ENCODE peak calls at places on chromosomes 1 and 21, in seven cellular contexts. Z, E, A, U, C, V and H are unnamed samples.

GRCh38 chr1:86068841-86069756 is 87.5 kb downstream of the COL24A1 start:
- DNase-seq in E (no peak), A (no peak), Z (no peak), C (no peak), U (no peak), V (no peak), H (no peak)

GRCh38 chr1:53127546-53127945 is 14.9 kb downstream of the SLC1A7 start:
- DNase-seq in E (no peak), V (no peak), A (no peak), U (no peak), Z (no peak), C (no peak), H (no peak)

GRCh38 chr1:91507330-91507729 is 6.7 kb downstream of the CDC7 start:
- DNase-seq in C (no peak), Z (no peak), E (no peak), V (peak; percentile 23), A (no peak), U (no peak), H (no peak)

GRCh38 chr1:187725216-187725615 is 896.5 kb downstream of the PLA2G4A start:
- DNase-seq in C (no peak), U (no peak), V (no peak), A (no peak), E (no peak), Z (no peak), H (no peak)

GRCh38 chr1:95640746-95641145 is 406.7 kb downstream of the RWDD3 start:
- DNase-seq in A (no peak), V (peak; percentile 44), C (no peak), Z (no peak), U (peak; percentile 27), E (no peak), H (peak; percentile 7)

GRCh38 chr1:163308811-163309210 is 12.9 kb upstream of the NUF2 start:
- DNase-seq in U (no peak), Z (no peak), C (no peak), E (no peak), A (no peak), V (no peak), H (no peak)

GRCh38 chr1:181083842-181084605 is 4.5 kb upstream of the IER5 start:
- DNase-seq in E (peak; percentile 49), Z (no peak), A (peak; percentile 79), U (peak; percentile 55), V (peak; percentile 66), C (no peak), H (peak; percentile 67)

GRCh38 chr1:203202431-203203245 is 16.1 kb upstream of the CHI3L1 start:
- DNase-seq in V (no peak), E (no peak), C (no peak), A (no peak), U (no peak), Z (no peak), H (no peak)

GRCh38 chr1:27491748-27492700 is 2.1 kb upstream of the WASF2 start:
- DNase-seq in C (no peak), A (no peak), Z (no peak), E (no peak), U (no peak), V (no peak), H (no peak)

GRCh38 chr21:39040494-39041110 is 142.6 kb downstream of the PSMG1 start:
- DNase-seq in Z (no peak), U (no peak), E (no peak), A (no peak), C (no peak), V (no peak), H (no peak)

GRCh38 chr1:110548381-110548780 is 29.4 kb upstream of the KCNA10 start:
- DNase-seq in U (peak; percentile 51), C (no peak), A (peak; percentile 51), E (peak; percentile 22), Z (no peak), V (peak; percentile 41), H (peak; percentile 43)
- TF ChIP-seq JUND in U (no peak), C (no peak), A (no peak), E (no peak), Z (no peak), V (no peak), H (no peak)

GRCh38 chr1:38038836-38039235 is 7.8 kb downstream of the POU3F1 start:
- DNase-seq in A (no peak), E (no peak), Z (no peak), U (no peak), C (no peak), V (no peak), H (no peak)
- TF ChIP-seq JUND in A (no peak), E (no peak), Z (no peak), U (no peak), C (no peak), V (no peak), H (no peak)

GRCh38 chr1:198449281-198449680 is 91.2 kb downstream of the ATP6V1G3 start:
- DNase-seq in C (no peak), Z (no peak), A (no peak), E (no peak), U (no peak), V (no peak), H (no peak)

GRCh38 chr1:198444792-198445191 is 95.7 kb downstream of the ATP6V1G3 start:
- DNase-seq in C (no peak), A (no peak), V (no peak), U (no peak), Z (no peak), E (no peak), H (no peak)

GRCh38 chr1:198447468-198447867 is 93.0 kb downstream of the ATP6V1G3 start:
- DNase-seq in C (no peak), V (no peak), A (no peak), E (no peak), U (no peak), Z (no peak), H (no peak)

DNA sequence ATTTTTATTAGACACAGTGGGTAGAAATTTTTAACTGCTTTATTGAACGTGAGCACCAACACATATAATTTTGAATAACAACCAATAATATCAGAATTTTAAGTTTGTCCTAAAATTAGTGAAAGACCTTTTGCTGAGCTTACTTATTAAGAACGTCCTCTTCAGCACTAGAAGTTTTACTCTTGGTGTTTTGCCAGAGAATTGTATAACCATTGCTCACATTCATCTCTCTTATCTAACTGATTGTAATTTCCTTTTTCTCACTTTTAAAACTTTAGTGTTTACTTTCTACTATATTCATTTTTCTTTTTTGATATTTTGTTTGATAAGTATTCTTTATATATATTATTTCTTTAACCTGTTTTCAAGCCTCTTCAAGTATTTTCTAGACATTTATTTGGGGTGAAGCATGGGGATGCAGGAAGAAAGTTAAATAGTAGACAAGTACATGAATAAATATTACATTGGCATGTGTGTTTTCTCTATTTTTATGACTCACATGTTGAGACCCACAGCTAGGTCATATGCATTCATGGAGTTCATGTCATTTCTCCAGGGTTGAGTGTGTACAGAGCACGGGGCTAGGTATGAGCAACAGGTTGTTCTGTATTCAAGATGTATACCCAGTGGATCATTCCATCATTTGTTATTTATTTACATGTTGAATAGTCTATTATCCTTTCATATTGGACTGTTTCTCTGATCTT is 90.6 kb downstream of the ATP6V1G3 start:
- DNase-seq in U (no peak), Z (no peak), A (no peak), C (no peak), V (no peak), E (no peak), H (no peak)
- TF ChIP-seq JUND in U (no peak), Z (no peak), A (no peak), C (no peak), V (no peak), E (no peak), H (no peak)

DNA sequence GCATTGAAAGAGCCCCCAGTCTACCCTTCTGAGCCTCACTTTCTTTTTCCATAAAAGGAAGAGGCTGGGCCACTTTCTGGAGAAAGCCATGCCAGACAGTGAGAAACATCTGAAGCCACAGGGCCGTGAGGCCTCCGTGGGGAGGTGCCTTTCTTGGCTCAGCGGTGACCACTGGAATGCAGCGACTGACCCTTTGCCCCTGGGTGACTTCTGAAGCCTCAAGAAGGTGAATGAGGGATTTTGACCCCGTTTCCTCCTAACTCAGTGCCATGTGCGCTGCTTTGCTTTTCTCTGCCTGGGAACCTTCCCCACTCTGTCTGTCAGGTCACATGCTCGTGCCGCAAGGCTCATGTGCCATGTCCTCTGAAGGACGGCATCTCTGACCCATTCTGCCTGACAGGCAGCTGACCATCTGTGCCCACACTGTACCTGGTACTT is 44.7 kb upstream of the A3GALT2 start:
- DNase-seq in V (no peak), C (no peak), U (no peak), Z (no peak), A (no peak), E (no peak), H (no peak)
- TF ChIP-seq JUND in V (no peak), C (no peak), U (no peak), Z (no peak), A (no peak), E (no peak), H (no peak)

GRCh38 chr1:26327956-26328362 is 10.2 kb downstream of the CD52 start:
- DNase-seq in V (no peak), Z (no peak), A (no peak), C (no peak), U (no peak), E (no peak), H (no peak)
- TF ChIP-seq JUND in V (no peak), Z (no peak), A (no peak), C (no peak), U (no peak), E (no peak), H (no peak)

DNA sequence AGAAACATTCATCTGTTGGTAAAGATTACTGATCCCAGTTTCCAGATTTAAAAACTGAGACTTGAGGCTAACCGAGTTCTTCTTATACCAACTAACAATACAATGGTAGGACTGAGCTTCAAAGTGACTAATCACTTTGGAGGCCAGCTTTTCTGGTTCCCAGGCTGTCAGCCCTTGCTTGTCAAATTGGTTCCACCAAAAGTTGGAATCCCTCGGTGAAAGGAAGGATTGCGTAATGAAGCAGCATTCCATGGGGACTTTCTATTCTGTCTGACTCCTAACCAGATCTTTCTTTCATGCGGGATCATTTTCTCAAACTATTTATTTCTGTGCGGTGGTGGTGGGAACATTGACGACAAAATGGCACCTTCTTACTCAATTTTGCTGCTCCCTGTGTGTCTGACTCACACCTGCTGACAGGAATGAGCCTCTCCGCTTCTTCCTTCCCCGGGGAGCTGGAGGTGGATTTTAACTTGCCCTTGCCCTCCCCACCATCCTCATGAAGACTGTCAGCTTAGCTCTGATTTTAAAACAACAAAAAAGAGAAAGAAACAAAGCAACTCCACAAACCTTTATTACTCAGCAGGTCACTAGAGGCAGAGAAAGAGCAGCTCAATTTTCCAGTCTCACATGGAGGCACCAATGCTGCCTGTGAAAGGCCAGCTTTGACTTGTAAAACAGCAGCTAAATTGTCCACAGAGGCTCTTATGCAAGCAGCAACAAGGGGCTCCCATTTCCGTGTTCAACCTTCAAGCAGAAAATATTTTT is 32.9 kb upstream of the RASAL2 start:
- DNase-seq in U (no peak), C (no peak), V (peak; percentile 43), E (no peak), A (no peak), Z (peak; percentile 46), H (no peak)
- TF ChIP-seq JUND in U (no peak), C (no peak), V (no peak), E (no peak), A (no peak), Z (no peak), H (no peak)

DNA sequence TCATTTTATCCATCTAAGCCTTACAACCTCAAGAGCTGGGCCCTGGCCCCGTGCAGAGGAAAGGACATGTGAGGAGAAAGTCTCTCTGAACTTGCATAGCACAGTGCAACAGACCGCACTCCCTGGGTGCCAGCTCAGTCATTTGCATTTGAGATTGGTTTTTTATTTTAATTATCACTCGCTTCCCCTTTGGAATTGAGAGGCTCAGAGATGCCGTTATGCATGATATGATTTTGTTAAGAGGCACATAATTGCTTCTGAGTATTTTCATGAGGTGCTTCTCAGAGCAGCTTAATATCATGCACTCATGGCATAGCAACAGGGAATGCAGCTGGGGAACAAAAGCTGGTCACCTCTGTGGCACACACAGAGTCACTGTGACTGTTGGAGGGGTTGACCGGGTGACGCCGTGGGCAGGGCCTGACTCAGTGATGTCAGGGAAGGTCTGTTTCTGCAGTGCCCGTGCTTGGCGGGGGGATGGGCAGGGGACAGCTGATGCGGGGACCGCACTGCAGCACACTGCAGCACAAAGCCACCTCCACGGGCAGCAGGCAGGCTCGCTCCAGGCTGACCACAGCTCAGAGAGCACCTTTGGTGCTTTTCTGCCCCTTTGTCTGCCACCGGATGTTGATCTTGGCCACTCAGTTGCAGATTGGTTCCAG is 43.1 kb upstream of the VAMP3 start:
- DNase-seq in C (no peak), E (no peak), A (no peak), Z (no peak), V (no peak), U (peak; percentile 36), H (no peak)
- TF ChIP-seq JUND in C (no peak), E (no peak), A (no peak), Z (no peak), V (no peak), U (no peak), H (no peak)